ENCODE peak calls at places on chromosomes 1 and 21, in four cellular contexts. Z is mesenchymal stem cell, N is IMR-90, H is neuronal stem cell. R is an unnamed sample.

GRCh38 chr1:27192039-27192529 is 37.2 kb upstream of the SLC9A1 start:
- DNase-seq in Z (no peak), N (no peak), H (no peak), R (no peak)

GRCh38 chr1:179031855-179032513 is 6.3 kb downstream of the FAM20B start:
- DNase-seq in Z (peak; percentile 40), N (peak; percentile 49), H (no peak), R (peak; percentile 28)

GRCh38 chr1:35642472-35642955 is 1.2 kb upstream of the PSMB2 start:
- DNase-seq in Z (no peak), N (no peak), H (no peak), R (no peak)

GRCh38 chr1:201374376-201374775 is 3.1 kb downstream of the TNNT2 start:
- DNase-seq in Z (no peak), N (no peak), H (no peak), R (peak; percentile 61)

GRCh38 chr1:25797939-25798338 is 2.1 kb upstream of the SELENON start:
- DNase-seq in Z (peak; percentile 52), N (no peak), H (no peak), R (peak; percentile 80)

GRCh38 chr1:102886638-102887037 is 221.7 kb downstream of the COL11A1 start:
- DNase-seq in Z (no peak), N (no peak), H (no peak), R (no peak)

GRCh38 chr1:230242317-230242716 is 175.3 kb downstream of the GALNT2 start:
- DNase-seq in Z (no peak), N (no peak), H (no peak), R (no peak)

GRCh38 chr1:114011796-114012195 is 32.5 kb downstream of the OLFML3 start:
- DNase-seq in Z (no peak), N (no peak), H (no peak), R (no peak)

DNA sequence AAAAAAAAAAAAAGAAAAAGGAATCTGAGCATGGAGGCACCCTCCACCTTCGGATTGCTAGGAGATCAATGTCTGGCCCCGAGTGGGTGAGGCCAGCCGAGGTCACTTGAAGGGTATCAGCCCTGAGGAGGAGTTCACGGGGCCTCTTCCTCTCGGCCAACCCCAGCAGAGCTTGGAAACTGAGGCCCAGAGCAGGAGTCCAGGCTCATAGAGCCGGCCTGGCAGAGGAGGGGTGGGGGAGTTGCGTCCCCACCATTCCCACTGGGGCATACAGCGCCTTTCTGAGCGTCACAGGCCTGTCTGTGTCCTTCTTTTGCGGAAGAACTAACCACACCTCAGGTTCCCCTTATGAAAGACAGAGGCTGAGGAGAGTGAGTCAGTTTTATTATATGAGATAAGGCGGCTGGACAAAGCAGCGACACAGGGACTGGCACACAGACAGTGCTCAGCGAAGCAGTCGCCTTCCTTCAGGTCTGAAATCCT is 17.1 kb upstream of the EPHA2 start:
- DNase-seq in Z (peak; percentile 74), N (peak; percentile 45), H (no peak), R (no peak)
- H4K8ac ChIP-seq in Z (peak overlapping the region; percentile 70), N (no peak overlapping the region), H (no peak overlapping the region), R (no peak overlapping the region)

GRCh38 chr1:43933386-43934278 is at the start of gene ARTN:
- DNase-seq in Z (peak; percentile 52), N (no peak), H (peak; percentile 53), R (peak; percentile 69)
- H3K23ac ChIP-seq in Z (peak within 1 kb of the TSS; percentile 34), N (peak within 1 kb of the TSS; percentile 11), H (peak within 1 kb of the TSS; percentile 92), R (peak within 1 kb of the TSS; percentile 9)

GRCh38 chr1:244730934-244731434 is 78.1 kb downstream of the DESI2 start:
- DNase-seq in Z (peak; percentile 6), N (no peak), H (peak; percentile 17), R (peak; percentile 23)

GRCh38 chr1:244731651-244732050 is 78.7 kb downstream of the DESI2 start:
- DNase-seq in Z (no peak), N (no peak), H (no peak), R (no peak)

GRCh38 chr1:244735404-244735803 is 82.5 kb downstream of the DESI2 start:
- DNase-seq in Z (no peak), N (peak; percentile 20), H (no peak), R (peak; percentile 22)

GRCh38 chr1:244732846-244733450 is 80.0 kb downstream of the DESI2 start:
- DNase-seq in Z (no peak), N (no peak), H (no peak), R (no peak)

GRCh38 chr1:244730153-244730933 is 77.4 kb downstream of the DESI2 start:
- DNase-seq in Z (peak; percentile 48), N (peak; percentile 49), H (peak; percentile 15), R (peak; percentile 40)
- H4K8ac ChIP-seq in Z (peak overlapping the region; percentile 96), N (peak overlapping the region; percentile 67), H (peak overlapping the region; percentile 82), R (no peak overlapping the region)

GRCh38 chr1:32464191-32464715 is 619 bp upstream of the ZBTB8B start:
- DNase-seq in Z (no peak), N (peak; percentile 4), H (peak; percentile 35), R (peak; percentile 44)
- H3K23ac ChIP-seq in Z (peak overlapping the region; percentile 32), N (no peak overlapping the region), H (no peak overlapping the region), R (no peak overlapping the region)

GRCh38 chr1:24695202-24695974 is 49.9 kb upstream of the CLIC4 start:
- DNase-seq in Z (no peak), N (no peak), H (no peak), R (peak; percentile 66)

GRCh38 chr1:24696033-24696755 is 49.1 kb upstream of the CLIC4 start:
- DNase-seq in Z (no peak), N (no peak), H (no peak), R (no peak)

GRCh38 chr1:24694380-24694843 is 50.8 kb upstream of the CLIC4 start:
- DNase-seq in Z (peak; percentile 90), N (peak; percentile 53), H (no peak), R (no peak)

GRCh38 chr1:24693827-24694379 is 50.8 kb downstream of the SRRM1 start:
- DNase-seq in Z (peak; percentile 68), N (no peak), H (no peak), R (no peak)

GRCh38 chr1:24692351-24692980 is 49.4 kb downstream of the SRRM1 start:
- DNase-seq in Z (no peak), N (no peak), H (no peak), R (no peak)
- H4K8ac ChIP-seq in Z (no peak overlapping the region), N (no peak overlapping the region), H (no peak overlapping the region), R (no peak overlapping the region)

GRCh38 chr21:45115141-45115540 is 40.8 kb downstream of the ADARB1 start:
- DNase-seq in Z (no peak), N (no peak), H (no peak), R (no peak)
- H3K23ac ChIP-seq in Z (no peak overlapping the region), N (no peak overlapping the region), H (no peak overlapping the region), R (no peak overlapping the region)

R was measured in mesendoderm.